ENCODE peak calls at places on chromosomes 2 and 18, in four cellular contexts. F, G, Y and T are unnamed samples.

GRCh38 chr2:218282173-218282991 is 9.9 kb downstream of the TMBIM1 start:
- DNase-seq in Y (peak), G (no peak), F (no peak), T (no peak)

GRCh38 chr2:33420726-33421125 is 55.7 kb upstream of the RASGRP3 start:
- DNase-seq in G (no peak), F (no peak), Y (no peak), T (no peak)

GRCh38 chr2:157087373-157088005 is 170.0 kb upstream of the GALNT5 start:
- DNase-seq in F (peak), G (no peak), Y (no peak), T (no peak)

GRCh38 chr2:60352491-60353405 is 200.7 kb downstream of the BCL11A start:
- DNase-seq in G (no peak), Y (no peak), F (no peak), T (peak)

GRCh38 chr2:140876015-140876414 is 1254.8 kb downstream of the LRP1B start:
- DNase-seq in F (no peak), Y (no peak), G (no peak), T (no peak)

GRCh38 chr2:144983107-144983506 is 463.2 kb upstream of the ZEB2 start:
- DNase-seq in Y (no peak), G (no peak), F (no peak), T (no peak)

GRCh38 chr2:162297925-162298552 is 20.4 kb downstream of the IFIH1 start:
- DNase-seq in G (peak), F (peak), Y (peak), T (peak)

GRCh38 chr18:49744395-49744987 is 68.8 kb downstream of the ACAA2 start:
- DNase-seq in Y (no peak), G (no peak), F (no peak), T (no peak)

GRCh38 chr18:29164020-29164706 is 987.2 kb upstream of the CDH2 start:
- DNase-seq in G (no peak), Y (no peak), F (peak), T (no peak)

GRCh38 chr18:78939734-78940260 is 39.8 kb upstream of the SALL3 start:
- DNase-seq in Y (no peak), G (no peak), F (no peak), T (no peak)

GRCh38 chr18:53380063-53380639 is 844.3 kb downstream of the MBD2 start:
- DNase-seq in Y (no peak), G (no peak), F (peak), T (peak)

GRCh38 chr2:24220534-24221281 is 45.9 kb downstream of the FAM228A start:
- DNase-seq in Y (no peak), G (no peak), F (no peak), T (no peak)

GRCh38 chr2:72993147-72993546 is 75.8 kb downstream of the EMX1 start:
- DNase-seq in Y (peak), F (no peak), G (peak), T (peak)

GRCh38 chr18:10271481-10271880 is 183.0 kb upstream of the APCDD1 start:
- DNase-seq in G (no peak), F (peak), Y (no peak), T (no peak)